ENCODE peak calls at places on chromosomes 16 and 17, in four cellular contexts. B is HEK293T, M is K562, C is HepG2. L is an unnamed sample.

GRCh38 chr16:54287758-54288591 is 1.4 kb upstream of the IRX3 start:
- DNase-seq in C (no peak), B (no peak), M (no peak), L (no peak)

GRCh38 chr16:17768257-17768656 is 297.5 kb upstream of the XYLT1 start:
- DNase-seq in B (no peak), C (no peak), M (no peak), L (no peak)

GRCh38 chr16:26905336-26905735 is 161.4 kb upstream of the C16orf82 start:
- DNase-seq in M (no peak), B (no peak), C (no peak), L (no peak)

GRCh38 chr16:74740795-74741304 is 33.8 kb downstream of the FA2H start:
- DNase-seq in C (no peak), M (no peak), B (no peak), L (no peak)

GRCh38 chr17:7314719-7315569 is at the start of gene GPS2:
- DNase-seq in M (peak), B (peak), C (peak), L (peak)

GRCh38 chr17:44489581-44489980 is 13.6 kb downstream of the GPATCH8 start:
- DNase-seq in M (no peak), B (no peak), C (no peak), L (no peak)

GRCh38 chr17:19727466-19728113 is 11.2 kb upstream of the SLC47A2 start:
- DNase-seq in M (no peak), C (no peak), B (no peak), L (no peak)

GRCh38 chr16:85399583-85400284 is 213.4 kb upstream of the GSE1 start:
- DNase-seq in C (no peak), B (no peak), M (no peak), L (peak)

GRCh38 chr17:65794572-65794971 is 233.1 kb upstream of the AXIN2 start:
- DNase-seq in M (peak), B (peak), C (peak), L (peak)

GRCh38 chr17:50939542-50939794 is 73.3 kb upstream of the TOB1 start:
- DNase-seq in C (no peak), M (no peak), B (no peak), L (no peak)

GRCh38 chr17:35801583-35802224 is 6.3 kb upstream of the MMP28 start:
- DNase-seq in C (no peak), M (peak), B (no peak), L (no peak)

GRCh38 chr17:66240630-66241029 is 11.4 kb upstream of the APOH start:
- DNase-seq in C (no peak), B (no peak), M (no peak), L (no peak)

GRCh38 chr17:18250259-18250658 is 8.3 kb downstream of the FLII start:
- DNase-seq in M (no peak), C (no peak), B (no peak), L (no peak)

GRCh38 chr16:287298-287811 is 4.4 kb downstream of the PDIA2 start:
- DNase-seq in C (no peak), B (no peak), M (no peak), L (no peak)

GRCh38 chr17:79142375-79142774 is 67.8 kb downstream of the ENGASE start:
- DNase-seq in B (no peak), C (no peak), M (no peak), L (no peak)

GRCh38 chr17:64964796-64965195 is 45.5 kb upstream of the LRRC37A3 start:
- DNase-seq in C (no peak), M (no peak), B (no peak), L (no peak)

GRCh38 chr16:86730086-86730485 is 151.7 kb downstream of the FOXL1 start:
- DNase-seq in C (no peak), B (no peak), M (no peak), L (no peak)

GRCh38 chr16:630024-630814 is 566 bp upstream of the WFIKKN1 start:
- DNase-seq in M (no peak), B (no peak), C (no peak), L (peak)

GRCh38 chr16:73166394-73166971 is 118.6 kb upstream of the ZFHX3 start:
- DNase-seq in C (no peak), M (no peak), B (no peak), L (no peak)

GRCh38 chr16:84983308-84983707 is 28.0 kb downstream of the ZDHHC7 start:
- DNase-seq in B (no peak), M (no peak), C (no peak), L (no peak)

GRCh38 chr16:57299009-57299718 is 14.7 kb upstream of the PLLP start:
- DNase-seq in B (peak), C (peak), M (no peak), L (peak)

GRCh38 chr16:57371494-57372371 is 557 bp upstream of the CX3CL1 start:
- DNase-seq in C (no peak), B (no peak), M (no peak), L (no peak)

GRCh38 chr16:75066861-75067447 is 49.6 kb downstream of the LDHD start:
- DNase-seq in M (no peak), C (no peak), B (no peak), L (no peak)

GRCh38 chr16:73464834-73465233 is 416.9 kb upstream of the ZFHX3 start:
- DNase-seq in B (no peak), M (no peak), C (no peak), L (no peak)

GRCh38 chr16:8675183-8676159 is 1.1 kb downstream of the ABAT start:
- DNase-seq in C (peak), B (no peak), M (no peak), L (no peak)

GRCh38 chr16:46765050-46765449 is 16.9 kb upstream of the MYLK3 start:
- DNase-seq in B (no peak), C (no peak), M (no peak), L (no peak)

GRCh38 chr16:2860826-2861567 is 3.0 kb upstream of the PRSS22 start:
- DNase-seq in M (peak), B (no peak), C (no peak), L (no peak)

GRCh38 chr16:78936060-78936459 is 664.5 kb downstream of the MAF start:
- DNase-seq in C (no peak), B (no peak), M (no peak), L (no peak)

GRCh38 chr16:87819983-87820382 is 49.3 kb downstream of the SLC7A5 start:
- DNase-seq in B (no peak), M (no peak), C (no peak), L (no peak)

GRCh38 chr16:24504467-24505345 is 34.7 kb upstream of the RBBP6 start:
- DNase-seq in C (peak), B (peak), M (peak), L (peak)

DNA sequence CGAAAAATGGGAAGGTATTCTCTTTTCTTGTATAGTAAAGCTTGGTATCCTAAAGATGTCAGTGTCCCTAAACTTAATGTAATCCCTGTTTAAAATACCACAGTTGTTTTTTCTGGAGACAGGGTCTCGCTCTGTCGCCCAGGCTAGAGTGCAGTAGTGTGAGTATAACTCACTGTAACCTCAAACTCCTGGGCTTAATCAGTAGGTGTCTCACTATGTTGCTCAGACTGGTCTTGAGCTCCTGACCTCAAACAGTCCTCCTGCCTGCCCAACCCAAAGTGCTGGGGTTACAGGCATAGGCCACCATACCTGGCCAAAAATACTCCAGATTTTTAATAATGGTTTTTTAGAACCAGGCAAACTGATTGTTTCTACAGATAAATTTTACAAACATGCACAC is 8.2 kb downstream of the DCAF7 start:
- DNase-seq in B (no peak), C (no peak), M (no peak), L (no peak)
- TF ChIP-seq ELF4 in B (no peak), C (no peak), M (no peak), L (no peak)

GRCh38 chr17:70881093-70881492 is 711.8 kb downstream of the KCNJ2 start:
- DNase-seq in C (no peak), B (no peak), M (no peak), L (no peak)
- TF ChIP-seq ELF4 in C (no peak), B (no peak), M (no peak), L (no peak)

DNA sequence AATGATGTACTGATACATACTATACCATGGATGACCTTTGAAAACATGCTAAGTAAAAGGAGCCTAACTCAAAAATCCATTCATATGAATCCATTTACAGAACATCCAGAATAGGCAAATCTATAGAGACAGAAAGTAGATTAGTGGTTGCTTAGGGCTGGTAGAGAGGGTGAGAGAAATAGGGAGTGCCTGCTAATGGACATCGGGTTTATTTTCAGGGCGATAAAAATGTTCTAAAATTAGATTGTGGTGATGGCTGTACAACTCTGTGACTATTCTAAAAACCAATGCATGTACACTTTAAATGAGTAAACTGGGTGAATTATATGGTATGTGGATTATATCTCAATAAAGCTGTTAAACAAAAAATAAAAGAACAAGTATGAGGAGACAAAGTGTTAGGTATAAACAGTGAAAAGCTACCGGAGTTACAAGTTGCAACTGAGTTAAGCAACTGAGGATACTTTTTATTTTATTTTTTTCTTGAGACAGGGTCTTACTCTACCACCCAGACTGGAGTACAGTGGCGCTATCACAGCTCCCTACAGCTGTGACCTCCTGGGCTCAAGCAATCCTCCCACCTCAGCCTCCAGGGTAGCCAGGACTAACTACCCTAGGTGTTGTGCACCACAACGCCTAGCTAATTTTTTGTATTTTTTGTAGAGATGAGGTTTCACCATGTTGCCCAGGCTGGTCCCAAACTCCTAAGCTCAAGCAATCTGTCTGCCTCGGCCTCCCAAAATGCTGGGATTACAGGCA is 75.5 kb upstream of the CORO6 start:
- DNase-seq in C (no peak), M (no peak), B (no peak), L (no peak)
- TF ChIP-seq ELF4 in C (no peak), M (no peak), B (no peak), L (no peak)

GRCh38 chr17:42438600-42439567 is 15.8 kb upstream of the CAVIN1 start:
- DNase-seq in M (peak), C (peak), B (no peak), L (peak)
- TF ChIP-seq ELF4 in M (no peak), C (no peak), B (no peak), L (no peak)